ENCODE peak calls at places on chromosomes 12 and 14, in ten cellular contexts. One of them, this sample, is unnamed.

GRCh38 chr12:57093412-57094193 is 4.7 kb downstream of the NAB2 start:
- DNase-seq in kidney tubule cell: peak
- DNase-seq in SJSA1: peak
- DNase-seq in neural progenitor cell: peak
- DNase-seq in HuH-7.5: peak
- DNase-seq in T1000: peak
- DNase-seq in BJ: no peak
- DNase-seq in AG04450: peak
- DNase-seq in caudate nucleus: peak
- DNase-seq in activated naive CD4-positive, alpha-beta T cell treated with anti-CD3 and anti-CD28 coated beads for 36 hours: peak
- DNase-seq in this sample: peak

GRCh38 chr12:92147491-92147890 is 1.8 kb upstream of the BTG1 start:
- DNase-seq in BJ: no peak
- DNase-seq in T1000: no peak
- DNase-seq in activated naive CD4-positive, alpha-beta T cell treated with anti-CD3 and anti-CD28 coated beads for 36 hours: no peak
- DNase-seq in kidney tubule cell: peak
- DNase-seq in neural progenitor cell: no peak
- DNase-seq in HuH-7.5: no peak
- DNase-seq in SJSA1: no peak
- DNase-seq in AG04450: no peak
- DNase-seq in caudate nucleus: no peak
- DNase-seq in this sample: no peak

GRCh38 chr12:130661501-130662255 is 54.4 kb downstream of the RIMBP2 start:
- DNase-seq in kidney tubule cell: no peak
- DNase-seq in activated naive CD4-positive, alpha-beta T cell treated with anti-CD3 and anti-CD28 coated beads for 36 hours: no peak
- DNase-seq in SJSA1: no peak
- DNase-seq in HuH-7.5: no peak
- DNase-seq in caudate nucleus: no peak
- DNase-seq in BJ: no peak
- DNase-seq in neural progenitor cell: peak
- DNase-seq in T1000: no peak
- DNase-seq in AG04450: no peak
- DNase-seq in this sample: no peak

GRCh38 chr12:89497467-89497866 is 27.1 kb downstream of the GALNT4 start:
- DNase-seq in activated naive CD4-positive, alpha-beta T cell treated with anti-CD3 and anti-CD28 coated beads for 36 hours: no peak
- DNase-seq in HuH-7.5: no peak
- DNase-seq in caudate nucleus: no peak
- DNase-seq in BJ: no peak
- DNase-seq in SJSA1: no peak
- DNase-seq in T1000: no peak
- DNase-seq in kidney tubule cell: peak
- DNase-seq in AG04450: no peak
- DNase-seq in neural progenitor cell: no peak
- DNase-seq in this sample: no peak

GRCh38 chr14:64640839-64641238 is 63.4 kb upstream of the PLEKHG3 start:
- DNase-seq in caudate nucleus: no peak
- DNase-seq in kidney tubule cell: no peak
- DNase-seq in T1000: no peak
- DNase-seq in SJSA1: no peak
- DNase-seq in neural progenitor cell: no peak
- DNase-seq in HuH-7.5: no peak
- DNase-seq in BJ: no peak
- DNase-seq in AG04450: no peak
- DNase-seq in activated naive CD4-positive, alpha-beta T cell treated with anti-CD3 and anti-CD28 coated beads for 36 hours: no peak
- DNase-seq in this sample: no peak

GRCh38 chr12:19755141-19755540 is 315.8 kb downstream of the AEBP2 start:
- DNase-seq in AG04450: no peak
- DNase-seq in caudate nucleus: no peak
- DNase-seq in T1000: no peak
- DNase-seq in SJSA1: no peak
- DNase-seq in BJ: no peak
- DNase-seq in activated naive CD4-positive, alpha-beta T cell treated with anti-CD3 and anti-CD28 coated beads for 36 hours: no peak
- DNase-seq in neural progenitor cell: no peak
- DNase-seq in HuH-7.5: no peak
- DNase-seq in kidney tubule cell: no peak
- DNase-seq in this sample: no peak

GRCh38 chr14:95725685-95726336 is 11.9 kb upstream of the TCL1A start:
- DNase-seq in HuH-7.5: no peak
- DNase-seq in BJ: no peak
- DNase-seq in SJSA1: no peak
- DNase-seq in activated naive CD4-positive, alpha-beta T cell treated with anti-CD3 and anti-CD28 coated beads for 36 hours: no peak
- DNase-seq in caudate nucleus: no peak
- DNase-seq in kidney tubule cell: no peak
- DNase-seq in AG04450: no peak
- DNase-seq in neural progenitor cell: no peak
- DNase-seq in T1000: no peak
- DNase-seq in this sample: no peak

GRCh38 chr14:91399868-91400640 is 17.6 kb downstream of the CCDC88C start:
- DNase-seq in HuH-7.5: no peak
- DNase-seq in T1000: no peak
- DNase-seq in caudate nucleus: no peak
- DNase-seq in neural progenitor cell: no peak
- DNase-seq in kidney tubule cell: no peak
- DNase-seq in activated naive CD4-positive, alpha-beta T cell treated with anti-CD3 and anti-CD28 coated beads for 36 hours: peak
- DNase-seq in BJ: no peak
- DNase-seq in SJSA1: no peak
- DNase-seq in AG04450: no peak
- DNase-seq in this sample: peak

GRCh38 chr12:100190013-100190394 is 10.6 kb upstream of the ACTR6 start:
- DNase-seq in neural progenitor cell: no peak
- DNase-seq in SJSA1: no peak
- DNase-seq in BJ: no peak
- DNase-seq in HuH-7.5: no peak
- DNase-seq in activated naive CD4-positive, alpha-beta T cell treated with anti-CD3 and anti-CD28 coated beads for 36 hours: no peak
- DNase-seq in kidney tubule cell: no peak
- DNase-seq in caudate nucleus: no peak
- DNase-seq in AG04450: no peak
- DNase-seq in T1000: no peak
- DNase-seq in this sample: no peak

GRCh38 chr12:91633734-91634357 is 451.2 kb upstream of the DCN start:
- DNase-seq in SJSA1: no peak
- DNase-seq in T1000: no peak
- DNase-seq in AG04450: no peak
- DNase-seq in neural progenitor cell: no peak
- DNase-seq in HuH-7.5: no peak
- DNase-seq in caudate nucleus: no peak
- DNase-seq in activated naive CD4-positive, alpha-beta T cell treated with anti-CD3 and anti-CD28 coated beads for 36 hours: no peak
- DNase-seq in kidney tubule cell: no peak
- DNase-seq in BJ: no peak
- DNase-seq in this sample: no peak

This sample was measured in activated CD8-positive, alpha-beta T cell treated with anti-CD3 and anti-CD28 coated beads, Interleukin-2, amount 10 ng/mL, durations not matched to agents 7 days and 5 days.